ENCODE peak calls at places on chromosomes 16 and 17, in six cellular contexts. R is globus pallidus, P is NCI-H510A treated with DMSO at 0.1 percent for 48 hours, Y is nucleus accumbens, S is psoas muscle, Q is cardiac muscle cell. L is an unnamed sample.
A peak's percentile ranks its signal among the peaks of the same experiment; 100 is the strongest.

GRCh38 chr16:53369921-53370320 is 64.3 kb upstream of the RBL2 start:
- DNase-seq in S (no peak), Y (no peak), P (no peak), Q (no peak), R (no peak), L (no peak)

GRCh38 chr17:39820987-39821386 is 43.1 kb downstream of the IKZF3 start:
- DNase-seq in P (no peak), S (no peak), R (no peak), Y (no peak), Q (no peak), L (no peak)

GRCh38 chr16:46822270-46822669 is 8.7 kb downstream of the C16orf87 start:
- DNase-seq in R (no peak), S (no peak), P (no peak), Y (no peak), Q (no peak), L (no peak)

GRCh38 chr17:19343671-19344151 is 18.8 kb downstream of the B9D1 start:
- DNase-seq in R (no peak), Y (no peak), Q (no peak), P (no peak), S (peak; percentile 60), L (no peak)

GRCh38 chr17:56779898-56780777 is 53.6 kb downstream of the C17orf67 start:
- DNase-seq in P (peak; percentile 81), S (peak; percentile 86), Y (peak; percentile 13), R (peak; percentile 64), Q (peak; percentile 82), L (peak; percentile 82)

GRCh38 chr17:62681939-62682381 is 54.5 kb downstream of the MRC2 start:
- DNase-seq in S (peak; percentile 16), P (no peak), Y (no peak), Q (no peak), R (peak; percentile 33), L (no peak)

GRCh38 chr16:58265480-58266052 is 29.3 kb downstream of the PRSS54 start:
- DNase-seq in P (no peak), Y (no peak), S (no peak), R (no peak), Q (no peak), L (no peak)

GRCh38 chr17:55053855-55054254 is 85.3 kb downstream of the STXBP4 start:
- DNase-seq in S (no peak), Y (no peak), R (no peak), Q (no peak), P (no peak), L (no peak)

GRCh38 chr17:50218771-50219315 is 17.4 kb upstream of the COL1A1 start:
- DNase-seq in P (no peak), S (no peak), Q (no peak), Y (no peak), R (no peak), L (no peak)

GRCh38 chr17:28714281-28714680 is 2.6 kb upstream of the PROCA1 start:
- DNase-seq in R (no peak), Q (no peak), P (no peak), Y (no peak), S (peak; percentile 50), L (no peak)

GRCh38 chr17:47802341-47803022 is 19.1 kb downstream of the OSBPL7 start:
- DNase-seq in Q (peak; percentile 70), P (peak; percentile 89), Y (no peak), S (no peak), R (no peak), L (no peak)

GRCh38 chr16:30053376-30054015 is 12.1 kb upstream of the ALDOA start:
- DNase-seq in Q (no peak), S (no peak), Y (no peak), P (peak; percentile 49), R (no peak), L (no peak)